ENCODE peak calls at places on chromosomes 4 and X, in seven cellular contexts. E is tibial artery, O is WERI-Rb-1, G is heart right ventricle, V is esophagus squamous epithelium, R is fibroblast of the aortic adventitia, C is mucosa of descending colon. Y is an unnamed sample.

GRCh38 chr4:141153751-141154510 is 20.7 kb upstream of the RNF150 start:
- DNase-seq in E (no peak), O (no peak), G (peak; percentile 17), V (no peak), R (peak; percentile 45), C (no peak), Y (no peak)

GRCh38 chr4:101355767-101356702 is 8.7 kb upstream of the PPP3CA start:
- DNase-seq in E (no peak), O (no peak), G (no peak), V (no peak), R (peak; percentile 87), C (no peak), Y (no peak)

GRCh38 chr4:162715401-162715800 is 451.3 kb downstream of the NAF1 start:
- DNase-seq in E (no peak), O (no peak), G (no peak), V (no peak), R (no peak), C (no peak), Y (no peak)

GRCh38 chrX:120120223-120120622 is 4.5 kb upstream of the RHOXF1 start:
- DNase-seq in E (no peak), O (no peak), G (no peak), V (no peak), R (no peak), C (no peak), Y (peak; percentile 60)

GRCh38 chr4:150149381-150149780 is 71.1 kb downstream of the DCLK2 start:
- DNase-seq in E (no peak), O (no peak), G (no peak), V (no peak), R (peak; percentile 93), C (no peak), Y (no peak)

GRCh38 chr4:53640576-53641459 is 49.5 kb upstream of the LNX1 start:
- DNase-seq in E (no peak), O (no peak), G (no peak), V (no peak), R (no peak), C (peak; percentile 29), Y (peak; percentile 57)

GRCh38 chr4:52550186-52550585 is 108.9 kb downstream of the USP46 start:
- DNase-seq in E (no peak), O (no peak), G (no peak), V (no peak), R (no peak), C (no peak), Y (no peak)

GRCh38 chrX:43676960-43677582 is 21.0 kb downstream of the MAOA start:
- DNase-seq in E (no peak), O (no peak), G (peak; percentile 11), V (no peak), R (no peak), C (no peak), Y (no peak)

GRCh38 chr4:114690571-114690970 is 92.0 kb downstream of the UGT8 start:
- DNase-seq in E (no peak), O (no peak), G (no peak), V (no peak), R (no peak), C (no peak), Y (no peak)

GRCh38 chr4:101022151-101023024 is 324.9 kb downstream of the PPP3CA start:
- DNase-seq in E (no peak), O (no peak), G (no peak), V (no peak), R (no peak), C (no peak), Y (no peak)

GRCh38 chrX:84611843-84612636 is 109.8 kb upstream of the HDX start:
- DNase-seq in E (no peak), O (no peak), G (no peak), V (no peak), R (no peak), C (no peak), Y (no peak)

GRCh38 chrX:99752776-99753175 is 657.3 kb downstream of the PCDH19 start:
- DNase-seq in E (no peak), O (no peak), G (no peak), V (no peak), R (no peak), C (no peak), Y (no peak)

GRCh38 chrX:33086886-33087285 is 124.5 kb downstream of the DMD start:
- DNase-seq in E (no peak), O (no peak), G (no peak), V (no peak), R (no peak), C (no peak), Y (no peak)

GRCh38 chrX:85964744-85965143 is 82.6 kb downstream of the CHM start:
- DNase-seq in E (no peak), O (no peak), G (no peak), V (no peak), R (peak; percentile 2), C (no peak), Y (no peak)

GRCh38 chr4:2940267-2941137 is 22.7 kb downstream of the NOP14 start:
- DNase-seq in E (no peak), O (no peak), G (no peak), V (no peak), R (no peak), C (no peak), Y (no peak)

GRCh38 chrX:21798677-21799219 is 40.7 kb upstream of the MBTPS2 start:
- DNase-seq in E (no peak), O (no peak), G (no peak), V (no peak), R (peak; percentile 45), C (no peak), Y (no peak)

GRCh38 chrX:82765806-82766205 is 742.3 kb upstream of the POU3F4 start:
- DNase-seq in E (no peak), O (no peak), G (no peak), V (no peak), R (no peak), C (no peak), Y (no peak)

GRCh38 chr4:185638548-185639301 is 103.4 kb upstream of the PDLIM3 start:
- DNase-seq in E (no peak), O (no peak), G (no peak), V (no peak), R (no peak), C (no peak), Y (no peak)

GRCh38 chr4:37812713-37813112 is 13.8 kb upstream of the PGM2 start:
- DNase-seq in E (no peak), O (no peak), G (no peak), V (no peak), R (peak; percentile 36), C (no peak), Y (no peak)

GRCh38 chr4:163587867-163588266 is 93.4 kb downstream of the TMA16 start:
- DNase-seq in E (no peak), O (peak; percentile 14), G (no peak), V (no peak), R (no peak), C (no peak), Y (no peak)

GRCh38 chr4:131547506-131547981 is 1601.5 kb upstream of the PCDH10 start:
- DNase-seq in E (no peak), O (no peak), G (no peak), V (no peak), R (no peak), C (no peak), Y (no peak)

GRCh38 chr4:54843106-54843505 is 185.3 kb downstream of the KIT start:
- DNase-seq in E (no peak), O (no peak), G (no peak), V (no peak), R (no peak), C (no peak), Y (no peak)

GRCh38 chr4:54842226-54843055 is 184.7 kb downstream of the KIT start:
- DNase-seq in E (no peak), O (no peak), G (no peak), V (no peak), R (no peak), C (no peak), Y (no peak)

GRCh38 chr4:54843946-54844345 is 186.2 kb downstream of the KIT start:
- DNase-seq in E (no peak), O (no peak), G (no peak), V (no peak), R (no peak), C (no peak), Y (no peak)

GRCh38 chr4:54840430-54840829 is 182.7 kb downstream of the KIT start:
- DNase-seq in E (no peak), O (no peak), G (no peak), V (no peak), R (peak; percentile 2), C (no peak), Y (no peak)

GRCh38 chr4:54840992-54841768 is 183.4 kb downstream of the KIT start:
- DNase-seq in E (no peak), O (no peak), G (peak; percentile 26), V (no peak), R (peak; percentile 11), C (no peak), Y (no peak)
- TF ChIP-seq CTCF in E (no peak), O (no peak), G (peak; percentile 53), V (peak; percentile 28), R (no peak), C (no peak), Y (no peak)

DNA sequence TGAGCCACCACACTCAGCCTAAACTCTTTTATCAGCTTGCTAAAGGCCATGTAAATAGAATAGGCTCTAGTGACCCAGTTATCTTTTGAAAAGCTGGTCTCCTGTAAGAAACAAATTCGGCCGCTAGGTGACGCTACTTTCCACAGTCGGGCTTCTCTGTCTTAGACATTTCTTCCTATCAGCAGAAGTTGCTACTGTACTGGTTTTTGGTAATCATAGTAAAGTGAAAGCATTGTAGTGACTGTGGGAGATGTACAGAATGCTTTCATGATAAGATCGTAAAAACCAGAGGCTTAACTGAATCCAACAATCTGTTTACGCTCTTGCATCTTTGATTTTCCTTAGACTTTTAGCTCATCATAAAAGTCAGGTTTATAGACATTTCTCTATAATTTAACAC is 82.6 kb downstream of the GK start:
- DNase-seq in E (peak; percentile 36), O (peak; percentile 62), G (peak; percentile 18), V (no peak), R (peak; percentile 59), C (peak; percentile 42), Y (peak; percentile 52)
- TF ChIP-seq CTCF in E (no peak), O (peak; percentile 78), G (peak; percentile 57), V (peak; percentile 42), R (peak; percentile 67), C (no peak), Y (peak; percentile 52)

GRCh38 chrX:39896951-39897740 is 200.6 kb downstream of the BCOR start:
- DNase-seq in E (peak; percentile 30), O (no peak), G (peak; percentile 20), V (no peak), R (peak; percentile 72), C (no peak), Y (peak; percentile 49)
- TF ChIP-seq CTCF in E (no peak), O (no peak), G (peak; percentile 26), V (no peak), R (peak; percentile 13), C (no peak), Y (no peak)

DNA sequence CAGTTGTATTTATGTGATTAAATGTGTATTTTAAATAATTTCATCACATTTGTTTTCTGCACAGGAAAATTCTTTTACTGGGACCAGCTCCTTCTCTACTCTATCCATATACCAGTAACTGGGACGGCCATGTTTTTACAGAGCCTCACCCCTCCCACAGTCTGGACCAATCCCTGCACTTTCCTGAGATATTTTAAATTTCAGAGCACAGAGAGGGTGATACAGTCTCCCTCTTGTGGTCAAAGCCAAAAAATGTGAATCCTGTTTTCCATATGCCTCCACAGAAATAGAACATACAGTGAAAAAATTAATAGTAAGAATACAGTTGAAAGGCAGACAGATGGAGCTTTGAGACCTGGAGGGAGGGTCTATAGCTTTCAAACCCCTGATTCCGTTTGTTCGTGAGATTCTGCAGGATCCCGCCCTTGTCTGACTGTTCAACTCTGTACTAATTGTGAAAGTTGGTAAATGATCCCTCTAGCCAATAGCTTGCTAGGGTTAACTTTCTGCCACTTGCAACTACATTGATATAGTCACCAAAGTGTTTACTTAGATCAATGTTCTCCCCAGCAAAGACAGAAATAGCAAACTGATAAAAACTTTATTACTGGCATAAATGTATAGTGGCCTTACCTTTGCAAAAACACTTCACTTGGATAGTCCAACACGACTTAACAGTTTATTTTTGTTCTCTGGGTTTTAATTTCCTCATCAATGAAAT is 172.2 kb downstream of the PPARGC1A start:
- DNase-seq in E (no peak), O (peak; percentile 39), G (no peak), V (no peak), R (peak; percentile 6), C (no peak), Y (no peak)
- TF ChIP-seq CTCF in E (no peak), O (peak; percentile 56), G (peak; percentile 36), V (peak; percentile 13), R (peak; percentile 35), C (no peak), Y (peak; percentile 11)